ENCODE peak calls at places on chromosomes 16 and 17, in seven cellular contexts. M, B, H, N, T, L and K are unnamed samples.

GRCh38 chr17:75102385-75102821 is 7.4 kb upstream of the ARMC7 start:
- DNase-seq in M (no peak), B (no peak), H (no peak), N (no peak), T (no peak), L (no peak), K (no peak)

GRCh38 chr17:45381001-45381400 is 51.7 kb downstream of the ARHGAP27 start:
- DNase-seq in M (no peak), B (no peak), H (no peak), N (no peak), T (no peak), L (no peak), K (no peak)

GRCh38 chr17:57499648-57500049 is 243.3 kb downstream of the MSI2 start:
- DNase-seq in M (no peak), B (no peak), H (peak), N (no peak), T (no peak), L (peak), K (no peak)

GRCh38 chr17:48814504-48814903 is 2.5 kb downstream of the TTLL6 start:
- DNase-seq in M (no peak), B (peak), H (peak), N (peak), T (no peak), L (peak), K (peak)

GRCh38 chr17:58996968-58997367 is 109.7 kb downstream of the TRIM37 start:
- DNase-seq in M (no peak), B (no peak), H (no peak), N (no peak), T (no peak), L (no peak), K (no peak)

GRCh38 chr17:49358638-49359247 is 3.3 kb downstream of the ZNF652 start:
- DNase-seq in M (no peak), B (no peak), H (no peak), N (no peak), T (no peak), L (no peak), K (no peak)

GRCh38 chr16:89785523-89786155 is 30.8 kb downstream of the FANCA start:
- DNase-seq in M (no peak), B (no peak), H (no peak), N (no peak), T (no peak), L (no peak), K (no peak)

GRCh38 chr17:73870035-73870434 is 225.8 kb upstream of the SDK2 start:
- DNase-seq in M (no peak), B (no peak), H (no peak), N (no peak), T (no peak), L (no peak), K (no peak)

GRCh38 chr17:29140051-29140582 is 40.1 kb downstream of the MYO18A start:
- DNase-seq in M (no peak), B (peak), H (no peak), N (peak), T (peak), L (peak), K (no peak)

GRCh38 chr16:11994187-11995119 is 17.9 kb downstream of the SNX29 start:
- DNase-seq in M (no peak), B (no peak), H (no peak), N (no peak), T (peak), L (no peak), K (no peak)
- TF ChIP-seq CTCF in M (no peak), B (no peak), H (no peak), N (no peak), T (no peak), L (no peak), K (no peak)

GRCh38 chr16:28950648-28951409 is at the start of gene NFATC2IP:
- DNase-seq in M (peak), B (peak), H (peak), N (peak), T (peak), L (peak), K (peak)
- TF ChIP-seq CTCF in M (no peak), B (no peak), H (no peak), N (no peak), T (no peak), L (no peak), K (no peak)

DNA sequence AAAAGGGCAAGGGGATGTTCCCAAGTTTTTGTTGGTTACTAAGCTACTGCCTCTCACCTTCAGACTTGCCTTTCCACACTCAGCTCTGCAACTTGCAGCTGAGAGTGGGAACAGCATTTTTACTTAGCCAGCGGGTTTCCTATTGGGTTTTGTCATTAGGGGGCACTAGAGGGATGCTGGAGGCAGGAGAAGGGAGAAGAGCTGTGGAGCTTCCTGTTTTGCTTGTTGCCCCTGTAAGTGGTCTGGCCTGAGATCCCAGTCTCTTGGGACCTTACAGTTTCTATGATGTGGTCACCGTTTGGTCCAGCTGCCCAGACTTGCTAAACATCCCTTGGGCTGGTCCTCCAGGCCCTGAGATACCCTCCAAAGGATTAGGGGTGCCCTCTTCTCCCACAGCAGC is 209.6 kb upstream of the NLRP1 start:
- DNase-seq in M (no peak), B (no peak), H (no peak), N (no peak), T (no peak), L (no peak), K (no peak)
- TF ChIP-seq CTCF in M (peak), B (no peak), H (no peak), N (peak), T (no peak), L (peak), K (no peak)

GRCh38 chr16:87954826-87955225 is 3.6 kb downstream of the BANP start:
- DNase-seq in M (no peak), B (no peak), H (no peak), N (no peak), T (no peak), L (no peak), K (no peak)

GRCh38 chr16:87956771-87957279 is 5.6 kb downstream of the BANP start:
- DNase-seq in M (no peak), B (peak), H (peak), N (peak), T (no peak), L (peak), K (no peak)

GRCh38 chr16:87955302-87956168 is 4.3 kb downstream of the BANP start:
- DNase-seq in M (no peak), B (no peak), H (no peak), N (no peak), T (no peak), L (peak), K (no peak)

GRCh38 chr16:87957296-87958069 is 6.2 kb downstream of the BANP start:
- DNase-seq in M (no peak), B (no peak), H (no peak), N (no peak), T (no peak), L (no peak), K (no peak)

GRCh38 chr16:87956169-87956770 is 5.0 kb downstream of the BANP start:
- DNase-seq in M (no peak), B (peak), H (no peak), N (peak), T (peak), L (peak), K (no peak)
- TF ChIP-seq CTCF in M (no peak), B (no peak), H (no peak), N (no peak), T (no peak), L (no peak), K (no peak)

GRCh38 chr16:81995651-81996050 is 15.6 kb downstream of the SDR42E1 start:
- DNase-seq in M (no peak), B (peak), H (no peak), N (no peak), T (no peak), L (no peak), K (no peak)
- TF ChIP-seq CTCF in M (no peak), B (no peak), H (no peak), N (no peak), T (no peak), L (no peak), K (no peak)